ENCODE peak calls at places on chromosomes 4 and X, in four cellular contexts. S is activated CD4-positive, alpha-beta T cell treated with anti-CD3 and anti-CD28 coated beads, Interleukin-2, amount 10 ng/mL, durations not matched to agents 7 days and 5 days; F is KBM-7; V is effector memory CD8-positive, alpha-beta T cell. O is an unnamed sample.

GRCh38 chr4:41541697-41542096 is 3.7 kb downstream of the LIMCH1 start:
- DNase-seq in S (no peak), F (no peak), V (no peak), O (no peak)

GRCh38 chr4:40164459-40164858 is 32.4 kb upstream of the RHOH start:
- DNase-seq in S (no peak), F (no peak), V (no peak), O (no peak)

GRCh38 chr4:139368990-139369389 is 66.7 kb upstream of the NDUFC1 start:
- DNase-seq in S (no peak), F (no peak), V (no peak), O (no peak)

GRCh38 chrX:54413753-54414152 is 26.5 kb upstream of the TSR2 start:
- DNase-seq in S (peak), F (peak), V (no peak), O (no peak)

GRCh38 chr4:20544645-20545044 is 155.6 kb upstream of the PACRGL start:
- DNase-seq in S (no peak), F (peak), V (no peak), O (peak)

GRCh38 chrX:68820476-68821110 is 8.2 kb upstream of the EFNB1 start:
- DNase-seq in S (no peak), F (no peak), V (no peak), O (no peak)

GRCh38 chr4:123785515-123785914 is 388.9 kb downstream of the SPRY1 start:
- DNase-seq in S (no peak), F (no peak), V (no peak), O (no peak)

GRCh38 chr4:176882201-176882600 is 89.5 kb upstream of the VEGFC start:
- DNase-seq in S (no peak), F (no peak), V (no peak), O (no peak)

GRCh38 chr4:182554736-182555135 is 311.5 kb downstream of the TENM3 start:
- DNase-seq in S (no peak), F (no peak), V (no peak), O (no peak)

GRCh38 chrX:18900401-18900976 is 83.4 kb downstream of the PHKA2 start:
- DNase-seq in S (no peak), F (no peak), V (no peak), O (no peak)

GRCh38 chrX:77938083-77938482 is 27.6 kb downstream of the ATP7A start:
- DNase-seq in S (no peak), F (no peak), V (no peak), O (no peak)

GRCh38 chrX:68511255-68511654 is 12.4 kb downstream of the YIPF6 start:
- DNase-seq in S (peak), F (peak), V (peak), O (peak)

GRCh38 chr4:7976025-7976424 is 36.4 kb upstream of the AFAP1 start:
- DNase-seq in S (no peak), F (no peak), V (no peak), O (no peak)

GRCh38 chr4:8195431-8195830 is 3.7 kb upstream of the SH3TC1 start:
- DNase-seq in S (no peak), F (no peak), V (no peak), O (no peak)

GRCh38 chr4:158146736-158147135 is 26.1 kb downstream of the GASK1B start:
- DNase-seq in S (no peak), F (no peak), V (no peak), O (no peak)

GRCh38 chrX:13571136-13571535 is 1.7 kb downstream of the EGFL6 start:
- DNase-seq in S (no peak), F (no peak), V (no peak), O (no peak)

GRCh38 chr4:85741921-85742591 is 267.1 kb downstream of the ARHGAP24 start:
- DNase-seq in S (no peak), F (no peak), V (no peak), O (no peak)

GRCh38 chr4:20395160-20395773 is 143.6 kb downstream of the SLIT2 start:
- DNase-seq in S (peak), F (peak), V (no peak), O (peak)

GRCh38 chrX:18010251-18010650 is 149.2 kb upstream of the RAI2 start:
- DNase-seq in S (no peak), F (no peak), V (no peak), O (no peak)

O was measured in Karpas-422.